ENCODE peak calls at places on chromosomes 12 and 14, in four cellular contexts. Q, A, U and X are unnamed samples.

GRCh38 chr12:22974865-22975264 is 349.9 kb downstream of the ETNK1 start:
- DNase-seq in Q (peak; percentile 37), A (no peak), U (no peak), X (no peak)

GRCh38 chr14:65179918-65180724 is 77.8 kb upstream of the MAX start:
- DNase-seq in Q (peak; percentile 93), A (no peak), U (no peak), X (no peak)

GRCh38 chr12:26636710-26637328 is 196.2 kb downstream of the ITPR2 start:
- DNase-seq in U (no peak), Q (peak; percentile 90), A (no peak), X (no peak)

GRCh38 chr12:53709671-53710070 is 17.6 kb downstream of the CALCOCO1 start:
- DNase-seq in U (no peak), Q (no peak), A (no peak), X (no peak)

GRCh38 chr12:40733871-40734270 is 41.6 kb downstream of the CNTN1 start:
- DNase-seq in U (no peak), A (no peak), Q (no peak), X (no peak)

GRCh38 chr14:30115756-30116155 is 188.1 kb upstream of the PRKD1 start:
- DNase-seq in U (no peak), Q (no peak), A (no peak), X (no peak)

GRCh38 chr12:57744194-57744776 is 554 bp upstream of the TSPAN31 start:
- DNase-seq in A (no peak), Q (no peak), U (peak; percentile 45), X (no peak)

GRCh38 chr12:1848741-1849140 is 28.4 kb downstream of the LRTM2 start:
- DNase-seq in A (peak; percentile 4), Q (no peak), U (no peak), X (peak; percentile 25)

GRCh38 chr14:69269381-69269780 is 9.4 kb downstream of the GALNT16 start:
- DNase-seq in Q (no peak), A (no peak), U (no peak), X (no peak)

GRCh38 chr12:12294215-12295005 is 27.6 kb upstream of the LRP6 start:
- DNase-seq in A (no peak), Q (no peak), U (no peak), X (no peak)

GRCh38 chr12:88503344-88503743 is 76.9 kb downstream of the KITLG start:
- DNase-seq in A (no peak), U (no peak), Q (no peak), X (peak; percentile 32)

GRCh38 chr12:66144796-66145754 is 14.5 kb upstream of the LLPH start:
- DNase-seq in U (no peak), A (no peak), Q (peak; percentile 70), X (peak; percentile 39)

GRCh38 chr12:111123390-111123789 is 203.0 kb upstream of the MYL2 start:
- DNase-seq in A (no peak), Q (no peak), U (no peak), X (no peak)

GRCh38 chr12:123056053-123056452 is 75.6 kb downstream of the ARL6IP4 start:
- DNase-seq in Q (no peak), A (no peak), U (no peak), X (no peak)

GRCh38 chr12:105640780-105641179 is 310.3 kb downstream of the C12orf75 start:
- DNase-seq in U (no peak), Q (no peak), A (no peak), X (no peak)

GRCh38 chr12:22634883-22635282 is 9.9 kb downstream of the ETNK1 start:
- DNase-seq in Q (no peak), U (no peak), A (no peak), X (no peak)

GRCh38 chr12:117900561-117900960 is 68.2 kb downstream of the KSR2 start:
- DNase-seq in U (no peak), Q (peak; percentile 68), A (no peak), X (no peak)

GRCh38 chr12:117025481-117026151 is 73.6 kb downstream of the TESC start:
- DNase-seq in U (peak; percentile 26), Q (peak; percentile 67), A (peak; percentile 23), X (peak; percentile 83)

GRCh38 chr12:85920324-85920947 is 46.3 kb downstream of the NTS start:
- DNase-seq in U (no peak), Q (no peak), A (peak; percentile 1), X (peak; percentile 55)

GRCh38 chr12:114152890-114153289 is 186.8 kb upstream of the RBM19 start:
- DNase-seq in A (no peak), U (no peak), Q (peak; percentile 51), X (no peak)

GRCh38 chr14:22113401-22113800 is 439.8 kb upstream of the OR4E1 start:
- DNase-seq in A (no peak), U (no peak), Q (peak; percentile 20), X (peak; percentile 33)

GRCh38 chr12:128813883-128814282 is 9.9 kb downstream of the SLC15A4 start:
- DNase-seq in U (no peak), Q (peak; percentile 41), A (no peak), X (no peak)

GRCh38 chr14:99838555-99839193 is 45.5 kb downstream of the EML1 start:
- DNase-seq in A (no peak), Q (no peak), U (no peak), X (no peak)